ENCODE peak calls at places on chromosomes 3 and 15, in four cellular contexts. One of them, this sample, is unnamed.

GRCh38 chr15:75718326-75718725 is 5.7 kb upstream of the CSPG4 start:
- DNase-seq in IMR-90: peak; percentile 76
- DNase-seq in H9: no peak
- DNase-seq in H1: no peak
- DNase-seq in this sample: no peak

GRCh38 chr3:44568561-44568960 is 13.6 kb downstream of the ZKSCAN7 start:
- DNase-seq in H9: no peak
- DNase-seq in IMR-90: peak; percentile 84
- DNase-seq in H1: no peak
- DNase-seq in this sample: no peak

GRCh38 chr15:65042776-65043322 is 2.3 kb upstream of the SLC51B start:
- DNase-seq in IMR-90: no peak
- DNase-seq in H9: no peak
- DNase-seq in H1: no peak
- DNase-seq in this sample: no peak

GRCh38 chr15:38690737-38691332 is 126.2 kb upstream of the RASGRP1 start:
- DNase-seq in IMR-90: peak; percentile 75
- DNase-seq in H9: peak; percentile 75
- DNase-seq in H1: peak; percentile 82
- DNase-seq in this sample: peak; percentile 84

GRCh38 chr3:175608351-175608750 is 749.2 kb downstream of the NAALADL2 start:
- DNase-seq in H1: no peak
- DNase-seq in IMR-90: no peak
- DNase-seq in H9: no peak
- DNase-seq in this sample: no peak

GRCh38 chr3:45112939-45113338 is 33.2 kb downstream of the CDCP1 start:
- DNase-seq in H1: no peak
- DNase-seq in H9: no peak
- DNase-seq in IMR-90: peak; percentile 34
- DNase-seq in this sample: no peak

GRCh38 chr3:58666683-58667082 is at the start of gene FAM3D:
- DNase-seq in H1: no peak
- DNase-seq in IMR-90: no peak
- DNase-seq in H9: no peak
- DNase-seq in this sample: no peak

GRCh38 chr3:50651875-50652529 is 22.7 kb upstream of the DOCK3 start:
- DNase-seq in H9: peak; percentile 53
- DNase-seq in IMR-90: no peak
- DNase-seq in H1: peak; percentile 56
- DNase-seq in this sample: peak; percentile 34

GRCh38 chr3:88807471-88808090 is 299.8 kb upstream of the EPHA3 start:
- DNase-seq in H9: no peak
- DNase-seq in H1: no peak
- DNase-seq in IMR-90: peak; percentile 74
- DNase-seq in this sample: peak; percentile 70

GRCh38 chr15:89067751-89068150 is 20.5 kb upstream of the ABHD2 start:
- DNase-seq in H1: no peak
- DNase-seq in IMR-90: peak; percentile 61
- DNase-seq in H9: no peak
- DNase-seq in this sample: no peak

GRCh38 chr3:123201223-123201556 is 553 bp upstream of the SEC22A start:
- DNase-seq in H1: no peak
- DNase-seq in H9: no peak
- DNase-seq in IMR-90: no peak
- DNase-seq in this sample: no peak

GRCh38 chr3:18189651-18190050 is 235.5 kb downstream of the SATB1 start:
- DNase-seq in IMR-90: peak; percentile 19
- DNase-seq in H1: no peak
- DNase-seq in H9: no peak
- DNase-seq in this sample: no peak

GRCh38 chr15:69794643-69795461 is 302.9 kb downstream of the TLE3 start:
- DNase-seq in H9: peak; percentile 22
- DNase-seq in IMR-90: peak; percentile 47
- DNase-seq in H1: no peak
- DNase-seq in this sample: peak; percentile 86

DNA sequence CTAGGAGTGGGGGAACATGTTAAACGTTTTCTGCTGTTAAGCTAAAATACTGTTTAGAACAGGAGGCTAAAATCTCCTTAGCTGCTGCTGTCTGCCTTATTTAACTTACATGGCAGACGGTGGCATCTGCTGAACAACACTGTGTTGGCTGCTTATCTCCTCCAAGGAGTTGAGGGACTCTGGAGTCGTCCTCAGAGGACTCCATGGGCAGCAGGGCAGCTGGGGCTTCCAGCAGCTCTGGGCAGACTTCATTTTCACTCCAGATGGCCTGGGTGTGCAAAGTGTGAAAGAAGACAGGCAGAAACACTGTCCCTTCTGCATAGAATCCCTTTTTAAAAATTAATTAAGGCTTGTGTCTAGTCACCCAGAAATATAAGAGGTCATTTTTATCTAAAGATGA is 52.8 kb upstream of the NUDT16 start:
- DNase-seq in H9: no peak
- DNase-seq in IMR-90: no peak
- DNase-seq in H1: no peak
- DNase-seq in this sample: no peak
- H4K5ac ChIP-seq in H9: no peak overlapping the region
- H4K5ac ChIP-seq in IMR-90: no peak overlapping the region
- H4K5ac ChIP-seq in H1: no peak overlapping the region
- H4K5ac ChIP-seq in this sample: no peak overlapping the region

DNA sequence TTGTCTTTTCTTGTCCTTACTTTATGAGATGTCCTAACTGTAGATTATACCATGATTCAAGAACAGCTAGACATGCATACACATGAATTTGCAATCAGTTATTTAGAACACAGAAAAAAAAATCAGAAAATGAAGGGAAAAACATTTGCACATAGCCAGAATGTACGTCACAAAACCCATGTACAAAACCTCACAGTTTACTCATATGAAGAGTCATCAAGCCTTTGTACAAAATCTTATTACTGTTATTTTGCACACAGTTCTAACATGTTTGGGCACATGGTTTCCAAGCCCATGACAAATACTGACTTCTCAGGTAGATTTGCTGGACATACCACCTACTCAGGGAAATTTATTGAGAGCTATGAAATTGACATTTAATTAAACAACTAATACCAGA is 48.2 kb downstream of the MAP3K13 start:
- DNase-seq in IMR-90: peak; percentile 33
- DNase-seq in H9: no peak
- DNase-seq in H1: no peak
- DNase-seq in this sample: no peak
- H4K5ac ChIP-seq in IMR-90: no peak overlapping the region
- H4K5ac ChIP-seq in H9: no peak overlapping the region
- H4K5ac ChIP-seq in H1: no peak overlapping the region
- H4K5ac ChIP-seq in this sample: no peak overlapping the region

DNA sequence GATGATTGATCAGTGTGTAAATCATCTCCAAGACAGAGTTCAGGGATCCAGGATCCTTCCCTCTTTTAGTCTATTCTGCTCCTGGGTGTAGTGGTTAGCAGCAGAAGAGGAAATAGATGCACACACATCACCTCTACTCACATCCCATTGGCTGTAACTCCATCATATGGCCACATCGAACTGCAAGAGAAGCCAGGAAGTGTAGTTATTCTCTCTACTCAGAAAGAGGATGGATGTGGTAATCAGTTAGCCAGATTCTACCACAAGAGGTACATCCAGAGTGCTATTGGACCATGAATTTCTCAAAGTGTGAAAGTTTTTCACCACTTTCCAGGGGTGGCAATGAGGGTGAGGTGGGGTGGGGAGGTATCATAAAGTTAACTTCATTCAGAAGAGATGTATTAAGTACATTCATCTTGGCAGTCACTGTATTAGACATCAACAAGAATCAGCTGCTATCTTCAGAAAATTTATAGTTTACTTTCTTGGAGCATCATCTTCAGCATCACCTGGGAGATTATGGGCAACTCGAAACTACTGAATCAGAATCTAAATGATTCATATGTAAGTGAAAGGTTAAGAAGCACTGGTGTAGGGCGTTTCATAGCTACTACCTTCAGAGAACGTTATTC is 60.6 kb upstream of the GAP43 start:
- DNase-seq in IMR-90: no peak
- DNase-seq in H9: no peak
- DNase-seq in H1: no peak
- DNase-seq in this sample: no peak
- H4K5ac ChIP-seq in IMR-90: no peak overlapping the region
- H4K5ac ChIP-seq in H9: no peak overlapping the region
- H4K5ac ChIP-seq in H1: no peak overlapping the region
- H4K5ac ChIP-seq in this sample: no peak overlapping the region

GRCh38 chr3:51671090-51672082 is at the start of gene TEX264:
- DNase-seq in IMR-90: peak; percentile 71
- DNase-seq in H1: peak; percentile 82
- DNase-seq in H9: peak; percentile 88
- DNase-seq in this sample: peak; percentile 85
- H4K5ac ChIP-seq in IMR-90: peak within 1 kb of the TSS; percentile 54
- H4K5ac ChIP-seq in H1: peak within 1 kb of the TSS; percentile 1
- H4K5ac ChIP-seq in H9: no peak within 1 kb of the TSS
- H4K5ac ChIP-seq in this sample: no peak within 1 kb of the TSS

DNA sequence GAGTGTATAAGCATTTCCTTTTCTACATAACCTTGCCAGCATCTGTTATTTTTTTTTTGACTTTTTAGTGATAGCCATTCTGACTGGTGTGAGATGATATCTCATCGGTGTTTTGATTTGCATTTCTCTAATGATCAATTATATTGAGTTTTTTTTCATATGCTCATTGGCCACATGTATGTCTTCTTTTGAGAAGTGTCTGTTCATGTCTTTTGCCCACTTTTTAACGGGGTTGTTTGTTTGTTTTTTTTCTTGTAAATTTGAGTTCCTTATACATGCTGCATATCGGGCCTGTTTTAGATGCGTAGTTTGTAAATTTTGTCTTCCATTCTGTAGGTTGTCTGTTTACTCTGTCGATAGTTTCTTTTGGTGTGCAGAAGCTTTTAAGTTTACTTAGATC is 89.2 kb downstream of the LEKR1 start:
- DNase-seq in H1: no peak
- DNase-seq in IMR-90: no peak
- DNase-seq in H9: no peak
- DNase-seq in this sample: no peak
- H4K5ac ChIP-seq in H1: no peak overlapping the region
- H4K5ac ChIP-seq in IMR-90: no peak overlapping the region
- H4K5ac ChIP-seq in H9: no peak overlapping the region
- H4K5ac ChIP-seq in this sample: no peak overlapping the region

DNA sequence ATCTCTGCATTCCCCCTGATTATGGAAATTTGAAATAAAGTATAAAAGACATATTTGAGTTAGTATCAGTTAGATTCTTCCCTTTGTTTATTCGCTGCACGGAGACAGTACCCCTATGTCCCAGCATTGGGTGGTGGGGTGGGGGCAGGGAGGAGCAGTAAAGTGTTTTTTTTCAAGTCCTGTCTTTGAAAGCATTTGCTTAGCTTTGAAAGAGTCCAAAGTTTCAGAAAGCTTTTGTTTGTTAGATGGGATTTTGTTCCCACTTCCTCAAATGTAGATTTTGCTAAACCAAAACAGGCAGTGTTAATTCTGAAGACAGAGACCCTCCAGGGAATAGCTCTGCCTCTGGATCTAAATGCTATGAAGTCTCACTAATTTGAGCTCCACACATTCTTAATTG is 114.7 kb upstream of the KCNAB1 start:
- DNase-seq in IMR-90: no peak
- DNase-seq in H1: no peak
- DNase-seq in H9: no peak
- DNase-seq in this sample: no peak
- H4K5ac ChIP-seq in IMR-90: no peak overlapping the region
- H4K5ac ChIP-seq in H1: no peak overlapping the region
- H4K5ac ChIP-seq in H9: no peak overlapping the region
- H4K5ac ChIP-seq in this sample: no peak overlapping the region

DNA sequence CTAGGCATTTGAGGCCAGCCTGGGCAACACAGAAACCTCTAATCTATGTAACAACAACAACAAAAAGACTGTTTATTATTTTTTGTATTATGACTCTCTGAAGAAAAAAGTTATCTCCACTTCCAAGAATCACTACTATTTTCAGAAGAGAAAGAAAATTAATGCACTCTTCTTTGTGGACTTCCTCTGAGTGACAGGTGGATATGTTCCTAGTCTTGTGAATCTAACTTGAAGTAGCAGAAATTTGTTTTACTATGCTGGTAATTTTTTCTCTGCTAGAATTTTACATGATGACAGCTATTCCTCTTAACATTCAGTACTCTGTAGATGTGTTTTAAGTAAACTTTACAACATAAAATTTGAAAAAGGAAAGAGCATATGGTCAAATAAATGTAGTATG is 16.7 kb downstream of the DYNC1LI1 start:
- DNase-seq in IMR-90: no peak
- DNase-seq in H9: no peak
- DNase-seq in H1: no peak
- DNase-seq in this sample: no peak
- H4K5ac ChIP-seq in IMR-90: no peak overlapping the region
- H4K5ac ChIP-seq in H9: no peak overlapping the region
- H4K5ac ChIP-seq in H1: no peak overlapping the region
- H4K5ac ChIP-seq in this sample: no peak overlapping the region

GRCh38 chr3:86109434-86109833 is 881.5 kb downstream of the VGLL3 start:
- DNase-seq in H1: no peak
- DNase-seq in H9: no peak
- DNase-seq in IMR-90: no peak
- DNase-seq in this sample: no peak

DNA sequence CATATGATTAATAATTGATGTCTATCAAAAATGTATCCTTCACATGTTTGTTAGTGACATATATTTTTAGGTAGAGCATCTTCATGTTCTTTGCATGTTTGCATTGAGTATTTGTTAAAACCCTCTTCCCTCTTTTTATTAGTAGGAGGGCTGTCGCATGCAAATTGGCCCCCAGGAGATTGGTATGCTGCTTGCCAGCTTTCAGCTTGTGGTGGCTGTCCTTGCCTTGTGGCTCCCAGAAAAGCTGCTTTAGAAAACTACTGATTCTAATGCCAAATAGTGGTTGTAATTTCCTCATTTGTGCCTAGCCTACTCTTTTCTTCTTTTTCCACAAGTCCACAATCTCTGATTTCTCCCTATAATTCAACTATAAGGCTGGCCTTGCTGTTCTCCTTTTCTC is 886.8 kb downstream of the VGLL3 start:
- DNase-seq in H9: no peak
- DNase-seq in H1: no peak
- DNase-seq in IMR-90: no peak
- DNase-seq in this sample: peak; percentile 36
- H4K5ac ChIP-seq in H9: no peak overlapping the region
- H4K5ac ChIP-seq in H1: no peak overlapping the region
- H4K5ac ChIP-seq in IMR-90: no peak overlapping the region
- H4K5ac ChIP-seq in this sample: no peak overlapping the region

GRCh38 chr3:30343067-30343831 is 263.2 kb upstream of the TGFBR2 start:
- DNase-seq in H1: no peak
- DNase-seq in IMR-90: no peak
- DNase-seq in H9: no peak
- DNase-seq in this sample: peak; percentile 13
- H4K5ac ChIP-seq in H1: no peak overlapping the region
- H4K5ac ChIP-seq in IMR-90: peak overlapping the region; percentile 76
- H4K5ac ChIP-seq in H9: no peak overlapping the region
- H4K5ac ChIP-seq in this sample: no peak overlapping the region

DNA sequence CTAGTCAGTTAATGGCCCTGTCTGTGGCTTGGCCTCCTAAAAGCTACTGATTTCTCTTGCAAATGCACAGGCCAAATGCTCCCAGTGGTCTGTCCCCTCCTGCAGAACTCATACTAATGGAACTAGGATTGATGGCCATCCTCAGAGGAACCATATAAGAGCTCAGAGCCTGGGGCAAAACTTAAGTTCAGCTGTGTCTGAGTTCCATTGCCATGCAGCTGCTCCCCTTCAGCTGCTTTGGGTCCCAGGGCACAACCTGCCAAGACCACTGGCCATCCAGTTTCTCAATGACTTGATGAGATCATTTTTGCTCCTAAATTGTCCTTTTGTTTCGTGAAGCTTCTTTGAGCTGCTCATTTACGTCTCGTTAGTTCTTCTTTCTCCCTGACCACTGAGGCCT is 529.5 kb upstream of the TBL1XR1 start:
- DNase-seq in H9: no peak
- DNase-seq in IMR-90: no peak
- DNase-seq in H1: no peak
- DNase-seq in this sample: no peak
- H4K5ac ChIP-seq in H9: no peak overlapping the region
- H4K5ac ChIP-seq in IMR-90: no peak overlapping the region
- H4K5ac ChIP-seq in H1: no peak overlapping the region
- H4K5ac ChIP-seq in this sample: no peak overlapping the region

This sample was measured in mesendoderm.